ENCODE peak calls at places on chromosome 2, in nine cellular contexts. L is gastrocnemius medialis, T is heart left ventricle, Z is breast epithelium, W is uterus, F is A549, J is sigmoid colon, K is IMR-90, V is Peyer's patch. A is an unnamed sample.

GRCh38 chr2:7133521-7133920 is 216.3 kb downstream of the RNF144A start:
- DNase-seq in L (no peak), T (no peak), Z (no peak), W (no peak), F (no peak), J (no peak), K (no peak), V (no peak), A (no peak)

GRCh38 chr2:225487901-225488416 is 88.4 kb downstream of the NYAP2 start:
- DNase-seq in L (no peak), T (no peak), Z (no peak), W (no peak), F (no peak), J (no peak), K (no peak), V (no peak), A (no peak)

GRCh38 chr2:23605236-23605635 is 220.3 kb downstream of the KLHL29 start:
- DNase-seq in L (no peak), T (no peak), Z (no peak), W (no peak), F (no peak), J (peak; percentile 43), K (no peak), V (no peak), A (no peak)

GRCh38 chr2:14408695-14409094 is 223.8 kb upstream of the LRATD1 start:
- DNase-seq in L (no peak), T (no peak), Z (no peak), W (no peak), F (no peak), J (no peak), K (no peak), V (no peak), A (no peak)

GRCh38 chr2:45009303-45009927 is at the start of gene SIX2:
- DNase-seq in L (peak; percentile 97), T (peak; percentile 94), Z (peak; percentile 80), W (peak; percentile 86), F (peak; percentile 81), J (peak; percentile 93), K (peak; percentile 72), V (peak; percentile 79), A (peak; percentile 47)

GRCh38 chr2:238170386-238171071 is 11.8 kb downstream of the ERFE start:
- DNase-seq in L (no peak), T (no peak), Z (no peak), W (no peak), F (no peak), J (no peak), K (no peak), V (no peak), A (peak; percentile 48)

GRCh38 chr2:152594022-152594712 is 123.1 kb downstream of the PRPF40A start:
- DNase-seq in L (peak; percentile 89), T (peak; percentile 47), Z (no peak), W (no peak), F (no peak), J (peak; percentile 70), K (no peak), V (peak; percentile 52), A (no peak)

GRCh38 chr2:10164611-10165010 is 42.1 kb downstream of the RRM2 start:
- DNase-seq in L (no peak), T (no peak), Z (no peak), W (no peak), F (no peak), J (no peak), K (no peak), V (no peak), A (no peak)

GRCh38 chr2:240813231-240813921 is 6.6 kb downstream of the KIF1A start:
- DNase-seq in L (no peak), T (no peak), Z (no peak), W (no peak), F (no peak), J (peak; percentile 56), K (no peak), V (peak; percentile 32), A (no peak)

GRCh38 chr2:188196343-188197008 is 95.2 kb upstream of the GULP1 start:
- DNase-seq in L (no peak), T (no peak), Z (no peak), W (no peak), F (no peak), J (no peak), K (no peak), V (no peak), A (no peak)

GRCh38 chr2:81839780-81840179 is 1535.2 kb upstream of the LRRTM1 start:
- DNase-seq in L (no peak), T (no peak), Z (no peak), W (no peak), F (no peak), J (no peak), K (no peak), V (no peak), A (no peak)

GRCh38 chr2:47309952-47310800 is 92.8 kb upstream of the MSH2 start:
- DNase-seq in L (no peak), T (peak; percentile 40), Z (peak; percentile 72), W (no peak), F (no peak), J (no peak), K (peak; percentile 51), V (peak; percentile 89), A (no peak)

GRCh38 chr2:223737207-223737606 is 100.2 kb downstream of the AP1S3 start:
- DNase-seq in L (no peak), T (no peak), Z (no peak), W (no peak), F (no peak), J (no peak), K (no peak), V (no peak), A (no peak)

GRCh38 chr2:110866496-110866895 is 134.1 kb downstream of the ACOXL start:
- DNase-seq in L (no peak), T (no peak), Z (no peak), W (no peak), F (no peak), J (no peak), K (no peak), V (peak; percentile 25), A (no peak)

GRCh38 chr2:60297296-60298010 is 256.0 kb downstream of the BCL11A start:
- DNase-seq in L (no peak), T (no peak), Z (no peak), W (no peak), F (no peak), J (no peak), K (no peak), V (peak; percentile 66), A (no peak)

GRCh38 chr2:100730290-100730868 is 89.6 kb upstream of the NPAS2 start:
- DNase-seq in L (peak; percentile 48), T (peak; percentile 75), Z (peak; percentile 37), W (peak; percentile 48), F (peak; percentile 38), J (peak; percentile 76), K (peak; percentile 77), V (peak; percentile 78), A (peak; percentile 71)

GRCh38 chr2:112691761-112692370 is 29.0 kb upstream of the NT5DC4 start:
- DNase-seq in L (no peak), T (no peak), Z (no peak), W (no peak), F (no peak), J (peak; percentile 36), K (peak; percentile 49), V (peak; percentile 32), A (peak; percentile 23)

GRCh38 chr2:193518061-193518817 is 1323.5 kb upstream of the TMEFF2 start:
- DNase-seq in L (no peak), T (no peak), Z (no peak), W (no peak), F (peak; percentile 5), J (no peak), K (peak; percentile 27), V (no peak), A (no peak)

GRCh38 chr2:85601771-85602475 is 575 bp downstream of the TMEM150A start:
- DNase-seq in L (peak; percentile 77), T (peak; percentile 84), Z (peak; percentile 50), W (peak; percentile 60), F (no peak), J (peak; percentile 89), K (no peak), V (peak; percentile 82), A (peak; percentile 84)

GRCh38 chr2:230250231-230250630 is 24.7 kb downstream of the SP140 start:
- DNase-seq in L (no peak), T (no peak), Z (no peak), W (no peak), F (no peak), J (no peak), K (no peak), V (no peak), A (no peak)

GRCh38 chr2:69789762-69790600 is 39.5 kb upstream of the GMCL1 start:
- DNase-seq in L (no peak), T (no peak), Z (no peak), W (peak; percentile 40), F (no peak), J (no peak), K (peak; percentile 39), V (no peak), A (no peak)
- H3K4me3 ChIP-seq in L (no peak overlapping the region), T (no peak overlapping the region), Z (peak overlapping the region; percentile 9), W (peak overlapping the region; percentile 13), F (no peak overlapping the region), J (peak overlapping the region; percentile 5), K (no peak overlapping the region), V (no peak overlapping the region), A (no peak overlapping the region)

GRCh38 chr2:200687938-200688920 is 102.4 kb downstream of the AOX1 start:
- DNase-seq in L (no peak), T (no peak), Z (no peak), W (no peak), F (no peak), J (no peak), K (no peak), V (no peak), A (no peak)
- H3K27ac ChIP-seq in L (no peak overlapping the region), T (no peak overlapping the region), Z (no peak overlapping the region), W (no peak overlapping the region), F (no peak overlapping the region), J (no peak overlapping the region), K (no peak overlapping the region), V (no peak overlapping the region), A (no peak overlapping the region)

GRCh38 chr2:72574886-72575285 is 250.9 kb downstream of the EXOC6B start:
- DNase-seq in L (no peak), T (no peak), Z (no peak), W (no peak), F (no peak), J (no peak), K (no peak), V (no peak), A (no peak)
- TF ChIP-seq POLR2A in L (no peak), T (no peak), Z (no peak), W (no peak), F (no peak), J (no peak), K (no peak), V (no peak), A (no peak)

DNA sequence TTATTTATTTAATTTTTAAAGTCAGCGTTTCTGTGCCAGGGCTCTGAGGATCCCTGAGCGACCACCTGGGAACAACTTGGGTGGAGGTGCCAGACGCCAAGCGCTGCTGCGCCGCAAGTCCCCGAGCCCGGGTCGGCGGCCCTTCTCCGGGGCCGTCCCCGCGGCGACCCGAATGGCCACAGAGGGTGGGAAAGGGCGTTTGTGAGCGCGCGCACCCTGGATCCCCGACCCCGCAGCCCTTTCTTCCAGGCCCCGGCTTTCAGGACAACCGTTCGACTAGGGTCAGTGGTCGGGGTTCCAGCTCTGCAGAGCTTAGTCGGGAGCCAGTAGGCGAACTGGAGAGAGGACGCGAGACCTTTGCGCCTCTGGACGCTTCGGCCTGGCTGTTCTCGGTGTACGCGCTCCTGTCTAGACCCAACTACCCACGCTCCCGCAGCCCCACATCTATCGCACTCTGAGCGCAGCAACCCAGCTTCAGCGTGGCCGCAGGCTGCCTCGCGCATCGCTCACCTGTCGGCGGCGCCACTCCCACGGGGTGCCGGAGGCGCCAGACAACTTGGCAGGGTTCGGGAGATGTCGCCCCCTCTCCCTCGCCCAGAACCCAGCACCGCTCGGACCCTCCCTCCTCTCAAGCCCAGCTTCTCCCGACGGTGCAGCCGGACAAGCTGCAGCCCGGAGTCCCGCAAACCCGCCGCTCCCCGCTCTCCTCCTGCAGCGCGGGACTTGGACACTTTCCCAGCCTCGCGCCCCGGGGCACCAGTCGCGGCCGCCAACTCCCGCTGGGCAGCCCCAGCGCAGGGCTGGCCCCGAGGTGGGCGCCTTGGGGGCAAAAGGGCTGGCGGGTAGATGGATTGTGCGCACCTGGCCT is 785 bp downstream of the LYPD1 start:
- DNase-seq in L (no peak), T (peak; percentile 19), Z (no peak), W (no peak), F (no peak), J (no peak), K (no peak), V (no peak), A (no peak)
- H3K4me3 ChIP-seq in L (peak overlapping the region; percentile 44), T (peak overlapping the region; percentile 46), Z (peak overlapping the region; percentile 54), W (peak overlapping the region; percentile 23), F (peak overlapping the region; percentile 60), J (peak overlapping the region; percentile 39), K (peak overlapping the region; percentile 69), V (peak overlapping the region; percentile 53), A (peak overlapping the region; percentile 52)